ENCODE peak calls at places on chromosome X, in four cellular contexts. H is H1, E is activated B cell treated with CpG ODN at 0.5 μM for 24 hours, R is MM.1S. Z is an unnamed sample.

GRCh38 chrX:13119386-13119785 is 75.0 kb upstream of the FAM9C start:
- DNase-seq in R (no peak), H (no peak), E (no peak), Z (no peak)

GRCh38 chrX:54786972-54787371 is 11.1 kb downstream of the ITIH6 start:
- DNase-seq in H (no peak), E (no peak), R (peak; percentile 20), Z (peak; percentile 13)

GRCh38 chrX:12988797-12989196 is 13.9 kb downstream of the TMSB4X start:
- DNase-seq in H (no peak), E (no peak), R (no peak), Z (no peak)

GRCh38 chrX:69229436-69229835 is 64.2 kb upstream of the PJA1 start:
- DNase-seq in H (no peak), E (no peak), R (no peak), Z (no peak)

GRCh38 chrX:53000447-53001208 is 42.3 kb upstream of the FAM156A start:
- DNase-seq in H (no peak), E (no peak), R (no peak), Z (no peak)

GRCh38 chrX:69182818-69183375 is 17.6 kb upstream of the PJA1 start:
- DNase-seq in E (no peak), R (no peak), H (no peak), Z (no peak)

GRCh38 chrX:100625985-100626491 is 10.6 kb downstream of the TSPAN6 start:
- DNase-seq in R (peak; percentile 82), H (no peak), E (no peak), Z (peak; percentile 40)

GRCh38 chrX:71251456-71251973 is 2.4 kb downstream of the ZMYM3 start:
- DNase-seq in H (no peak), E (no peak), R (no peak), Z (no peak)

GRCh38 chrX:65406532-65406931 is 128.1 kb downstream of the LAS1L start:
- DNase-seq in E (no peak), H (peak; percentile 49), R (peak; percentile 45), Z (no peak)

GRCh38 chrX:132749406-132749805 is 209.0 kb downstream of the HS6ST2 start:
- DNase-seq in R (no peak), E (no peak), H (no peak), Z (no peak)

GRCh38 chrX:49165901-49166881 is 3.6 kb downstream of the MAGIX start:
- DNase-seq in H (peak; percentile 81), E (peak; percentile 53), R (peak; percentile 87), Z (peak; percentile 51)

GRCh38 chrX:49627030-49627777 is 28.4 kb downstream of the GAGE1 start:
- DNase-seq in R (peak; percentile 67), E (no peak), H (peak; percentile 47), Z (peak; percentile 15)

GRCh38 chrX:115030635-115031034 is 13.2 kb upstream of the IL13RA2 start:
- DNase-seq in R (no peak), H (no peak), E (no peak), Z (no peak)

GRCh38 chrX:43631841-43632240 is 24.3 kb upstream of the MAOA start:
- DNase-seq in H (no peak), R (no peak), E (no peak), Z (no peak)

GRCh38 chrX:69556094-69557011 is 52.2 kb downstream of the NALF2 start:
- DNase-seq in H (peak; percentile 52), E (no peak), R (no peak), Z (no peak)

GRCh38 chrX:45622538-45622937 is 421.9 kb upstream of the DIPK2B start:
- DNase-seq in H (no peak), E (no peak), R (no peak), Z (no peak)

GRCh38 chrX:37776283-37776986 is 3.4 kb upstream of the CYBB start:
- DNase-seq in H (no peak), R (peak; percentile 58), E (no peak), Z (no peak)

GRCh38 chrX:69285401-69285871 is 120.2 kb upstream of the PJA1 start:
- DNase-seq in R (no peak), H (no peak), E (no peak), Z (no peak)

GRCh38 chrX:129239371-129239770 is 283.9 kb downstream of the SMARCA1 start:
- DNase-seq in H (no peak), E (no peak), R (no peak), Z (no peak)

GRCh38 chrX:123436512-123436911 is 252.4 kb downstream of the GRIA3 start:
- DNase-seq in H (no peak), R (no peak), E (no peak), Z (no peak)

GRCh38 chrX:134406230-134406794 is 53.7 kb upstream of the HPRT1 start:
- DNase-seq in H (no peak), R (no peak), E (no peak), Z (no peak)

GRCh38 chrX:114582698-114583395 is 1.0 kb upstream of the HTR2C start:
- DNase-seq in E (no peak), R (no peak), H (peak; percentile 57), Z (no peak)

DNA sequence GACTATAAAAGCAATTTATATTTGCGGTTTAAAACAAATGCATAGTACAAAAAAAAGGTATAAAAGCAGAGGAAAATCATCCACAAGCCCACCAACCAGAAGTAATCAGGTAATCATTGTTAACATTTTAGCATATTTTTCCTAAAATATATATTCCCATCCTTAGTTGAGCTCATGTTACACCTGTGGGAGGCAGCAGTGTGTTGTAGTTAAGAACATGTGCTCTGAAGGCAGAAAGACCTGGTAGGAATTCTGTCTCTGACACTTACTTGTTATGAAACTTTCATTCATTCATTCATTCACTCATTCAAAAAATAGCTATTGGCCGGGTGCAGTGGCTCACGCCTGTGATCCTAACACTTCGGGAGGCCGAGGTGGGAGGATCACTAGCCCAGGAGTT is 15.4 kb upstream of the CDKL5 start:
- DNase-seq in H (no peak), R (no peak), E (no peak), Z (no peak)
- TF ChIP-seq CTCF in H (no peak), R (no peak), E (no peak), Z (no peak)

GRCh38 chrX:119948381-119948780 is 4.8 kb upstream of the NKAP start:
- DNase-seq in H (no peak), R (peak; percentile 18), E (no peak), Z (no peak)

DNA sequence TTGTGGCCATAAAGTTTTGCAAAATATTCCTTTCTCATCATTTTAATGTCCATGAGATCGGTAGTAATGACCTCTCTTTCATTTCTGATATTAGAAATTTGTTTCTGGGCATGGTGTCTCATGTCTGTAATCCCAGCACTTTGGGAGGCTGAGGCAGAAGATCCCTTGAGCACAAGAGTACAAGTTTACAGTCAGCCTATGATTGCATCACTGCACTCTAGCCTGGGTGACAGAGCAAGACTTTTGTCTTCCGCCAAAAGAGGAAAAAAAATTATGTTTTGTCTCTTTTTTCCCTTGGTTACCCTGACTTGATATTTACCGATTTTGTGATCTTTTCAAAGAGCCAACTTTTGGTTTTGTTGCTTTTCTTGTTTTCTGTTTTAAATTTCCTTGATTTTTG is 10.8 kb upstream of the NKAP start:
- DNase-seq in H (no peak), R (no peak), E (no peak), Z (no peak)
- TF ChIP-seq CTCF in H (no peak), R (no peak), E (no peak), Z (no peak)

GRCh38 chrX:102339312-102340298 is 92.6 kb downstream of the NXF2 start:
- DNase-seq in E (no peak), H (no peak), R (peak; percentile 86), Z (no peak)

GRCh38 chrX:102345916-102346315 is 93.9 kb downstream of the NXF2B start:
- DNase-seq in H (peak; percentile 67), R (peak; percentile 51), E (peak; percentile 18), Z (peak; percentile 26)

GRCh38 chrX:102338162-102338561 is 91.2 kb downstream of the NXF2 start:
- DNase-seq in R (no peak), E (no peak), H (no peak), Z (no peak)

DNA sequence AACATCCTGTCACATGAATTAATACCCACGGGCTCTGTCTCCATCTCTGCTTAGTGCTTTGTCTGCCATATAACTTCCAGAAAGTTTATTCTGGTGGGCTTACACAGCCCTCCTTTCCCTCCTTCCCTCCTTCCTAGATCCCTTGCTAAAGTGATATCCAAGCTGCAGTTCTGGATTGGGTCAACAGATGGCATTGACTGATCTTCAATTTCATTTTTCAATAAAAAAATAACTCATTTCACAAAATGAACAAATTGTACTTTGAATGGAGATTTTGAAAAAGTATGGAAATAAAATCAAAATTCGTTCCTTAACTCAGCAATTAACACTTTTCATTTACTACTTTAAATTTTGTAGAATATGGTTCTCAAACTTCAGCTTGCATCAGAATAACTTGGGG is 94.9 kb downstream of the NXF2 start:
- DNase-seq in R (peak; percentile 11), H (no peak), E (no peak), Z (no peak)
- TF ChIP-seq CTCF in R (peak; percentile 15), H (no peak), E (no peak), Z (no peak)

DNA sequence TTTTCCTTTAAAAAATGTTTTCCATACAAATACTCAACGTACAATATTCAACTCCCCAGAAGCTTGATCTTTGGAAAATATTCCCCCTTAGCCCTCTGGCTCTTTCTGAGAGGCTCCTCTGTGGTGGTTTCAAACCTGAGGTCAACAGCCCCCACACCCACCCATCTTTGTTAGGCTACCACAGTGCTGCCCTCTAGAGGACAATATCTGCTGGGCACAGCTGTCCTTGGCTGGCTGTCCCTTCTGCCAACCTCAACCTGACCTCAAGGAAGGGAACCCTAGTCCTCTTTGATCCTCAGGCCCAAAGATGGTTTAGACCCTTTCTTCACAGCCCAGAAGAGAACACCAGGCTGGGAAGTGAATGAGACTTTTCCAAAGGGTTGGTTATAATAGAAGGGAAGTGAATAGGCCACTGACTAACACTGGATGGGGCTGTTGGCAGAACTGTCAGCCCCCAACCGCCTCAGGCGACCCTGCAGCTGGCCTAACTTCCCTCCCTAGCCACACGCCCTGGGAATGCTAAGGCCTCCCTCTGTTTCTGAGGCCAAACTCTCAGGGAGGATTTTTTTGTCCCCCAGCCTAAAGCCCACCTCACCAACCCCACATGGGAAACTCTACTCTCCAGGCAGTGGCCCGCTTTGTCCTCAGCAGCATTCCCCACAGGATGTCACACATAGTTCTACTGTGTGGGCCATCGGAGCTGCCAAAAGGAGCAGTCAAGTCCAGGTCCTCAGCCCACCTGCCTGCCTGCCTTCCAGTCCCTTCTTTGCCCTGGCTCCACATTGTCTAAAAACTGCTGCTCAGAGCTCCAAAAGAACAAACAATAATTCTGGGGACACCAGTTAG is 34.3 kb downstream of the NYX start:
- DNase-seq in E (no peak), R (no peak), H (no peak), Z (peak; percentile 52)
- TF ChIP-seq CTCF in E (no peak), R (peak; percentile 50), H (peak; percentile 72), Z (no peak)

DNA sequence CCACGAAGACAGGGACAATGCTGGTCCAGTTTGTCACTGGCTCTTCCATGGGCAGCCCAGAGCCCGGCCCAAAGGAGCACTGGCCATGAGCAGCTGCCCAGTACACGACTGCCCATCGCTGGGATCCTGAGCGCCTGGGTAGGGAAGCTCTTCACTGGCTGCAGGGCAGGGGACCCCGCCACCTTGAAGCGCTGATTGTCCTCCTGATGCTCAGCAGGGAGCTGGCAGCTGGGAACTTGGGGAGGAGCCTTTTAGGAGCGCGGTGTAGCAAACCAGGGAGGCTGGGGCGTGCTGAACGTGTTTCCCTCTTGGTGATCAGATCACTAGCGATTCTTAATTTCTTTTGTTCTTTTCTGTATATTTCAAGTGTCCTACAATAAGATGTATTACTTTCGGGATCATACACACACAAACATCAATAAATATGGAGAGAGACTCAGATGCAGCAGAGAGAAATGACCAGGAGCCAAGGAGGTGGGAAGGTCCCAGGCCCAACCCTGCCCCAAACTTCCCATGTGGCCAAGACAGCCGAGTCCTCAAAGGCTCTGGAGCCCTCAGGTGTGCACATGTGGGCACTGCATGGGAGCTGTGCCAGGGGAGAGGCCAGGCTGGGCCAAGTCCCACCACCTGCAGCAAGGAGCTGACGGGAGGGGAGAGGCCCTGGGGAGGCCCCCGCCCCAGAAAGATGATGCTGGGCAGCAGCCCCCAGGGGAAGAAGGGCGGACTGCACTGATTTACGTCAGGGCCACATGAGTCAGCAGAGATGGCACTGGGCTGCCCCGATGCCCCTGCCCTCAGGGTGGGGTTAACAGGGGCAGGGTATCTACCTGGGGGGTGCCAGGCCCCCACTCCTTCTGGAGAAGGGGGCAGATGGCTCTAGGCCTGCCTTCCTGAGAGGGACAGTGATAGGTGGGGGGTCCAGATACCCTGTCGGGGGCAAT is 1.6 kb downstream of the L1CAM start:
- DNase-seq in E (no peak), R (no peak), H (no peak), Z (no peak)
- TF ChIP-seq CTCF in E (no peak), R (no peak), H (peak; percentile 65), Z (no peak)